ENCODE peak calls at places on chromosome 11, in ten cellular contexts. One of them, this sample, is unnamed.
A peak's percentile ranks its signal among the peaks of the same experiment; 100 is the strongest.

GRCh38 chr11:78171951-78172350 is 16.5 kb downstream of the KCTD21 start:
- DNase-seq in breast epithelium: no peak
- DNase-seq in activated naive CD8-positive, alpha-beta T cell treated with anti-CD3 and anti-CD28 coated beads, Interleukin-2, amount 50 U/mL, for 24 hours: no peak
- DNase-seq in Peyer's patch: no peak
- DNase-seq in NCI-H1105: no peak
- DNase-seq in fibroblast of the conjunctiva: no peak
- DNase-seq in transverse colon: no peak
- DNase-seq in cardiac fibroblast: no peak
- DNase-seq in RKO: no peak
- DNase-seq in SHP77 treated with DMSO at 0.1 percent for 48 hours: no peak
- DNase-seq in this sample: no peak

GRCh38 chr11:105670811-105671210 is 60.9 kb downstream of the GRIA4 start:
- DNase-seq in SHP77 treated with DMSO at 0.1 percent for 48 hours: no peak
- DNase-seq in breast epithelium: no peak
- DNase-seq in fibroblast of the conjunctiva: no peak
- DNase-seq in NCI-H1105: no peak
- DNase-seq in cardiac fibroblast: no peak
- DNase-seq in RKO: peak; percentile 26
- DNase-seq in transverse colon: no peak
- DNase-seq in Peyer's patch: no peak
- DNase-seq in activated naive CD8-positive, alpha-beta T cell treated with anti-CD3 and anti-CD28 coated beads, Interleukin-2, amount 50 U/mL, for 24 hours: no peak
- DNase-seq in this sample: no peak

GRCh38 chr11:108881136-108881535 is 216.3 kb downstream of the DDX10 start:
- DNase-seq in fibroblast of the conjunctiva: no peak
- DNase-seq in activated naive CD8-positive, alpha-beta T cell treated with anti-CD3 and anti-CD28 coated beads, Interleukin-2, amount 50 U/mL, for 24 hours: no peak
- DNase-seq in RKO: no peak
- DNase-seq in cardiac fibroblast: no peak
- DNase-seq in breast epithelium: no peak
- DNase-seq in NCI-H1105: no peak
- DNase-seq in Peyer's patch: no peak
- DNase-seq in SHP77 treated with DMSO at 0.1 percent for 48 hours: no peak
- DNase-seq in transverse colon: no peak
- DNase-seq in this sample: no peak

GRCh38 chr11:81255905-81256304 is 1477.8 kb downstream of the FAM181B start:
- DNase-seq in transverse colon: no peak
- DNase-seq in breast epithelium: no peak
- DNase-seq in SHP77 treated with DMSO at 0.1 percent for 48 hours: no peak
- DNase-seq in Peyer's patch: no peak
- DNase-seq in NCI-H1105: no peak
- DNase-seq in RKO: no peak
- DNase-seq in activated naive CD8-positive, alpha-beta T cell treated with anti-CD3 and anti-CD28 coated beads, Interleukin-2, amount 50 U/mL, for 24 hours: no peak
- DNase-seq in fibroblast of the conjunctiva: no peak
- DNase-seq in cardiac fibroblast: no peak
- DNase-seq in this sample: no peak

GRCh38 chr11:47616726-47617416 is 22.7 kb upstream of the C1QTNF4 start:
- DNase-seq in transverse colon: peak; percentile 25
- DNase-seq in activated naive CD8-positive, alpha-beta T cell treated with anti-CD3 and anti-CD28 coated beads, Interleukin-2, amount 50 U/mL, for 24 hours: no peak
- DNase-seq in breast epithelium: no peak
- DNase-seq in NCI-H1105: no peak
- DNase-seq in Peyer's patch: no peak
- DNase-seq in SHP77 treated with DMSO at 0.1 percent for 48 hours: peak; percentile 6
- DNase-seq in fibroblast of the conjunctiva: peak; percentile 79
- DNase-seq in cardiac fibroblast: peak; percentile 89
- DNase-seq in RKO: peak; percentile 55
- DNase-seq in this sample: peak; percentile 44

GRCh38 chr11:106644824-106645223 is 373.5 kb downstream of the GUCY1A2 start:
- DNase-seq in activated naive CD8-positive, alpha-beta T cell treated with anti-CD3 and anti-CD28 coated beads, Interleukin-2, amount 50 U/mL, for 24 hours: no peak
- DNase-seq in cardiac fibroblast: peak; percentile 17
- DNase-seq in fibroblast of the conjunctiva: no peak
- DNase-seq in RKO: no peak
- DNase-seq in NCI-H1105: no peak
- DNase-seq in Peyer's patch: no peak
- DNase-seq in transverse colon: no peak
- DNase-seq in breast epithelium: no peak
- DNase-seq in SHP77 treated with DMSO at 0.1 percent for 48 hours: no peak
- DNase-seq in this sample: no peak

GRCh38 chr11:86278226-86278625 is 23.8 kb upstream of the HIKESHI start:
- DNase-seq in fibroblast of the conjunctiva: no peak
- DNase-seq in transverse colon: no peak
- DNase-seq in cardiac fibroblast: no peak
- DNase-seq in activated naive CD8-positive, alpha-beta T cell treated with anti-CD3 and anti-CD28 coated beads, Interleukin-2, amount 50 U/mL, for 24 hours: no peak
- DNase-seq in RKO: no peak
- DNase-seq in Peyer's patch: no peak
- DNase-seq in NCI-H1105: no peak
- DNase-seq in SHP77 treated with DMSO at 0.1 percent for 48 hours: no peak
- DNase-seq in breast epithelium: no peak
- DNase-seq in this sample: no peak

GRCh38 chr11:101226617-101227016 is 97.0 kb upstream of the PGR start:
- DNase-seq in Peyer's patch: no peak
- DNase-seq in fibroblast of the conjunctiva: no peak
- DNase-seq in breast epithelium: no peak
- DNase-seq in cardiac fibroblast: no peak
- DNase-seq in SHP77 treated with DMSO at 0.1 percent for 48 hours: no peak
- DNase-seq in RKO: no peak
- DNase-seq in NCI-H1105: no peak
- DNase-seq in activated naive CD8-positive, alpha-beta T cell treated with anti-CD3 and anti-CD28 coated beads, Interleukin-2, amount 50 U/mL, for 24 hours: no peak
- DNase-seq in transverse colon: no peak
- DNase-seq in this sample: no peak

GRCh38 chr11:75867778-75868374 is 52.9 kb downstream of the UVRAG start:
- DNase-seq in SHP77 treated with DMSO at 0.1 percent for 48 hours: peak; percentile 21
- DNase-seq in breast epithelium: no peak
- DNase-seq in transverse colon: no peak
- DNase-seq in activated naive CD8-positive, alpha-beta T cell treated with anti-CD3 and anti-CD28 coated beads, Interleukin-2, amount 50 U/mL, for 24 hours: peak; percentile 36
- DNase-seq in Peyer's patch: no peak
- DNase-seq in cardiac fibroblast: peak; percentile 68
- DNase-seq in RKO: peak; percentile 51
- DNase-seq in NCI-H1105: peak; percentile 34
- DNase-seq in fibroblast of the conjunctiva: peak; percentile 31
- DNase-seq in this sample: peak; percentile 65

GRCh38 chr11:47004595-47005033 is 68.1 kb downstream of the CSTPP1 start:
- DNase-seq in breast epithelium: peak; percentile 84
- DNase-seq in SHP77 treated with DMSO at 0.1 percent for 48 hours: no peak
- DNase-seq in NCI-H1105: no peak
- DNase-seq in transverse colon: peak; percentile 71
- DNase-seq in activated naive CD8-positive, alpha-beta T cell treated with anti-CD3 and anti-CD28 coated beads, Interleukin-2, amount 50 U/mL, for 24 hours: no peak
- DNase-seq in Peyer's patch: peak; percentile 50
- DNase-seq in RKO: no peak
- DNase-seq in cardiac fibroblast: peak; percentile 98
- DNase-seq in fibroblast of the conjunctiva: peak; percentile 94
- DNase-seq in this sample: no peak

GRCh38 chr11:35298369-35298768 is 121.0 kb downstream of the SLC1A2 start:
- DNase-seq in transverse colon: no peak
- DNase-seq in SHP77 treated with DMSO at 0.1 percent for 48 hours: no peak
- DNase-seq in breast epithelium: no peak
- DNase-seq in fibroblast of the conjunctiva: no peak
- DNase-seq in NCI-H1105: no peak
- DNase-seq in cardiac fibroblast: no peak
- DNase-seq in Peyer's patch: no peak
- DNase-seq in RKO: no peak
- DNase-seq in activated naive CD8-positive, alpha-beta T cell treated with anti-CD3 and anti-CD28 coated beads, Interleukin-2, amount 50 U/mL, for 24 hours: no peak
- DNase-seq in this sample: no peak

GRCh38 chr11:119906376-119906775 is 177.4 kb upstream of the NECTIN1 start:
- DNase-seq in breast epithelium: no peak
- DNase-seq in fibroblast of the conjunctiva: no peak
- DNase-seq in NCI-H1105: no peak
- DNase-seq in activated naive CD8-positive, alpha-beta T cell treated with anti-CD3 and anti-CD28 coated beads, Interleukin-2, amount 50 U/mL, for 24 hours: no peak
- DNase-seq in RKO: no peak
- DNase-seq in transverse colon: no peak
- DNase-seq in cardiac fibroblast: no peak
- DNase-seq in SHP77 treated with DMSO at 0.1 percent for 48 hours: no peak
- DNase-seq in Peyer's patch: no peak
- DNase-seq in this sample: no peak

GRCh38 chr11:32081129-32081641 is 9.7 kb upstream of the RCN1 start:
- DNase-seq in SHP77 treated with DMSO at 0.1 percent for 48 hours: no peak
- DNase-seq in breast epithelium: no peak
- DNase-seq in NCI-H1105: no peak
- DNase-seq in cardiac fibroblast: peak; percentile 40
- DNase-seq in fibroblast of the conjunctiva: peak; percentile 5
- DNase-seq in RKO: peak; percentile 20
- DNase-seq in activated naive CD8-positive, alpha-beta T cell treated with anti-CD3 and anti-CD28 coated beads, Interleukin-2, amount 50 U/mL, for 24 hours: no peak
- DNase-seq in Peyer's patch: no peak
- DNase-seq in transverse colon: no peak
- DNase-seq in this sample: no peak

GRCh38 chr11:46380340-46381045 is 976 bp upstream of the MDK start:
- DNase-seq in cardiac fibroblast: peak; percentile 49
- DNase-seq in breast epithelium: peak; percentile 56
- DNase-seq in RKO: peak; percentile 72
- DNase-seq in activated naive CD8-positive, alpha-beta T cell treated with anti-CD3 and anti-CD28 coated beads, Interleukin-2, amount 50 U/mL, for 24 hours: peak; percentile 80
- DNase-seq in NCI-H1105: peak; percentile 72
- DNase-seq in Peyer's patch: peak; percentile 90
- DNase-seq in transverse colon: peak; percentile 87
- DNase-seq in fibroblast of the conjunctiva: no peak
- DNase-seq in SHP77 treated with DMSO at 0.1 percent for 48 hours: no peak
- DNase-seq in this sample: peak; percentile 67

GRCh38 chr11:18013790-18014507 is 1.1 kb upstream of the SERGEF start:
- DNase-seq in activated naive CD8-positive, alpha-beta T cell treated with anti-CD3 and anti-CD28 coated beads, Interleukin-2, amount 50 U/mL, for 24 hours: peak; percentile 18
- DNase-seq in SHP77 treated with DMSO at 0.1 percent for 48 hours: no peak
- DNase-seq in Peyer's patch: no peak
- DNase-seq in breast epithelium: no peak
- DNase-seq in transverse colon: peak; percentile 11
- DNase-seq in cardiac fibroblast: peak; percentile 2
- DNase-seq in fibroblast of the conjunctiva: no peak
- DNase-seq in RKO: peak; percentile 24
- DNase-seq in NCI-H1105: no peak
- DNase-seq in this sample: no peak

GRCh38 chr11:115784796-115785521 is 280.7 kb upstream of the CADM1 start:
- DNase-seq in NCI-H1105: peak; percentile 70
- DNase-seq in Peyer's patch: no peak
- DNase-seq in fibroblast of the conjunctiva: no peak
- DNase-seq in breast epithelium: peak; percentile 29
- DNase-seq in transverse colon: peak; percentile 32
- DNase-seq in cardiac fibroblast: no peak
- DNase-seq in activated naive CD8-positive, alpha-beta T cell treated with anti-CD3 and anti-CD28 coated beads, Interleukin-2, amount 50 U/mL, for 24 hours: no peak
- DNase-seq in RKO: no peak
- DNase-seq in SHP77 treated with DMSO at 0.1 percent for 48 hours: no peak
- DNase-seq in this sample: no peak

GRCh38 chr11:110376711-110377324 is 52.9 kb upstream of the FDX1 start:
- DNase-seq in breast epithelium: peak; percentile 51
- DNase-seq in NCI-H1105: peak; percentile 95
- DNase-seq in fibroblast of the conjunctiva: peak; percentile 74
- DNase-seq in cardiac fibroblast: peak; percentile 95
- DNase-seq in SHP77 treated with DMSO at 0.1 percent for 48 hours: peak; percentile 85
- DNase-seq in Peyer's patch: peak; percentile 47
- DNase-seq in transverse colon: peak; percentile 68
- DNase-seq in activated naive CD8-positive, alpha-beta T cell treated with anti-CD3 and anti-CD28 coated beads, Interleukin-2, amount 50 U/mL, for 24 hours: peak; percentile 24
- DNase-seq in RKO: peak; percentile 72
- DNase-seq in this sample: peak; percentile 42

GRCh38 chr11:122229078-122229477 is 113.1 kb upstream of the BLID start:
- DNase-seq in activated naive CD8-positive, alpha-beta T cell treated with anti-CD3 and anti-CD28 coated beads, Interleukin-2, amount 50 U/mL, for 24 hours: no peak
- DNase-seq in RKO: no peak
- DNase-seq in fibroblast of the conjunctiva: no peak
- DNase-seq in breast epithelium: no peak
- DNase-seq in cardiac fibroblast: peak; percentile 14
- DNase-seq in SHP77 treated with DMSO at 0.1 percent for 48 hours: no peak
- DNase-seq in transverse colon: no peak
- DNase-seq in Peyer's patch: no peak
- DNase-seq in NCI-H1105: no peak
- DNase-seq in this sample: no peak

GRCh38 chr11:121895919-121896318 is 220.1 kb downstream of the BLID start:
- DNase-seq in SHP77 treated with DMSO at 0.1 percent for 48 hours: no peak
- DNase-seq in activated naive CD8-positive, alpha-beta T cell treated with anti-CD3 and anti-CD28 coated beads, Interleukin-2, amount 50 U/mL, for 24 hours: no peak
- DNase-seq in RKO: no peak
- DNase-seq in fibroblast of the conjunctiva: no peak
- DNase-seq in breast epithelium: no peak
- DNase-seq in transverse colon: no peak
- DNase-seq in Peyer's patch: no peak
- DNase-seq in NCI-H1105: no peak
- DNase-seq in cardiac fibroblast: peak; percentile 67
- DNase-seq in this sample: no peak

GRCh38 chr11:45930031-45930794 is 7.8 kb downstream of the LARGE2 start:
- DNase-seq in Peyer's patch: peak; percentile 74
- DNase-seq in cardiac fibroblast: no peak
- DNase-seq in activated naive CD8-positive, alpha-beta T cell treated with anti-CD3 and anti-CD28 coated beads, Interleukin-2, amount 50 U/mL, for 24 hours: peak; percentile 32
- DNase-seq in breast epithelium: no peak
- DNase-seq in transverse colon: peak; percentile 78
- DNase-seq in fibroblast of the conjunctiva: no peak
- DNase-seq in RKO: no peak
- DNase-seq in SHP77 treated with DMSO at 0.1 percent for 48 hours: peak; percentile 88
- DNase-seq in NCI-H1105: peak; percentile 87
- DNase-seq in this sample: peak; percentile 64

GRCh38 chr11:132742929-132743328 is 789.4 kb downstream of the OPCML start:
- DNase-seq in NCI-H1105: no peak
- DNase-seq in RKO: no peak
- DNase-seq in cardiac fibroblast: no peak
- DNase-seq in activated naive CD8-positive, alpha-beta T cell treated with anti-CD3 and anti-CD28 coated beads, Interleukin-2, amount 50 U/mL, for 24 hours: no peak
- DNase-seq in SHP77 treated with DMSO at 0.1 percent for 48 hours: no peak
- DNase-seq in fibroblast of the conjunctiva: no peak
- DNase-seq in Peyer's patch: no peak
- DNase-seq in transverse colon: no peak
- DNase-seq in breast epithelium: no peak
- DNase-seq in this sample: no peak

GRCh38 chr11:64540426-64540825 is 50.6 kb upstream of the SLC22A12 start:
- DNase-seq in fibroblast of the conjunctiva: no peak
- DNase-seq in breast epithelium: no peak
- DNase-seq in Peyer's patch: peak; percentile 22
- DNase-seq in activated naive CD8-positive, alpha-beta T cell treated with anti-CD3 and anti-CD28 coated beads, Interleukin-2, amount 50 U/mL, for 24 hours: no peak
- DNase-seq in transverse colon: no peak
- DNase-seq in cardiac fibroblast: no peak
- DNase-seq in NCI-H1105: no peak
- DNase-seq in RKO: no peak
- DNase-seq in SHP77 treated with DMSO at 0.1 percent for 48 hours: no peak
- DNase-seq in this sample: no peak

GRCh38 chr11:35622070-35622469 is 3.8 kb downstream of the FJX1 start:
- DNase-seq in transverse colon: no peak
- DNase-seq in breast epithelium: peak; percentile 66
- DNase-seq in cardiac fibroblast: peak; percentile 86
- DNase-seq in Peyer's patch: no peak
- DNase-seq in RKO: peak; percentile 11
- DNase-seq in SHP77 treated with DMSO at 0.1 percent for 48 hours: no peak
- DNase-seq in activated naive CD8-positive, alpha-beta T cell treated with anti-CD3 and anti-CD28 coated beads, Interleukin-2, amount 50 U/mL, for 24 hours: no peak
- DNase-seq in fibroblast of the conjunctiva: peak; percentile 24
- DNase-seq in NCI-H1105: no peak
- DNase-seq in this sample: no peak

GRCh38 chr11:104164028-104164520 is at the start of gene PDGFD:
- DNase-seq in cardiac fibroblast: peak; percentile 91
- DNase-seq in RKO: no peak
- DNase-seq in NCI-H1105: peak; percentile 30
- DNase-seq in fibroblast of the conjunctiva: peak; percentile 64
- DNase-seq in transverse colon: peak; percentile 22
- DNase-seq in SHP77 treated with DMSO at 0.1 percent for 48 hours: peak; percentile 64
- DNase-seq in Peyer's patch: peak; percentile 57
- DNase-seq in breast epithelium: peak; percentile 37
- DNase-seq in activated naive CD8-positive, alpha-beta T cell treated with anti-CD3 and anti-CD28 coated beads, Interleukin-2, amount 50 U/mL, for 24 hours: peak; percentile 29
- DNase-seq in this sample: peak; percentile 27

GRCh38 chr11:41382927-41383326 is 76.5 kb downstream of the LRRC4C start:
- DNase-seq in breast epithelium: no peak
- DNase-seq in transverse colon: no peak
- DNase-seq in activated naive CD8-positive, alpha-beta T cell treated with anti-CD3 and anti-CD28 coated beads, Interleukin-2, amount 50 U/mL, for 24 hours: no peak
- DNase-seq in NCI-H1105: no peak
- DNase-seq in Peyer's patch: no peak
- DNase-seq in RKO: peak; percentile 41
- DNase-seq in SHP77 treated with DMSO at 0.1 percent for 48 hours: no peak
- DNase-seq in cardiac fibroblast: no peak
- DNase-seq in fibroblast of the conjunctiva: no peak
- DNase-seq in this sample: no peak

GRCh38 chr11:120517390-120518315 is 6.1 kb downstream of the GRIK4 start:
- DNase-seq in RKO: no peak
- DNase-seq in Peyer's patch: no peak
- DNase-seq in SHP77 treated with DMSO at 0.1 percent for 48 hours: peak; percentile 16
- DNase-seq in breast epithelium: no peak
- DNase-seq in NCI-H1105: no peak
- DNase-seq in transverse colon: no peak
- DNase-seq in activated naive CD8-positive, alpha-beta T cell treated with anti-CD3 and anti-CD28 coated beads, Interleukin-2, amount 50 U/mL, for 24 hours: no peak
- DNase-seq in cardiac fibroblast: peak; percentile 42
- DNase-seq in fibroblast of the conjunctiva: no peak
- DNase-seq in this sample: no peak

GRCh38 chr11:66015094-66015881 is 3.5 kb downstream of the CST6 start:
- DNase-seq in RKO: no peak
- DNase-seq in activated naive CD8-positive, alpha-beta T cell treated with anti-CD3 and anti-CD28 coated beads, Interleukin-2, amount 50 U/mL, for 24 hours: no peak
- DNase-seq in fibroblast of the conjunctiva: no peak
- DNase-seq in breast epithelium: no peak
- DNase-seq in cardiac fibroblast: peak; percentile 72
- DNase-seq in transverse colon: no peak
- DNase-seq in Peyer's patch: no peak
- DNase-seq in NCI-H1105: no peak
- DNase-seq in SHP77 treated with DMSO at 0.1 percent for 48 hours: no peak
- DNase-seq in this sample: no peak

GRCh38 chr11:68987211-68987610 is 6.4 kb upstream of the MRGPRD start:
- DNase-seq in transverse colon: no peak
- DNase-seq in fibroblast of the conjunctiva: no peak
- DNase-seq in NCI-H1105: no peak
- DNase-seq in activated naive CD8-positive, alpha-beta T cell treated with anti-CD3 and anti-CD28 coated beads, Interleukin-2, amount 50 U/mL, for 24 hours: no peak
- DNase-seq in RKO: no peak
- DNase-seq in cardiac fibroblast: peak; percentile 35
- DNase-seq in SHP77 treated with DMSO at 0.1 percent for 48 hours: no peak
- DNase-seq in Peyer's patch: no peak
- DNase-seq in breast epithelium: no peak
- DNase-seq in this sample: no peak

This sample was measured in activated CD8-positive, alpha-beta T cell treated with anti-CD3 and anti-CD28 coated beads, Interleukin-2, amount 10 ng/mL, durations not matched to agents 7 days and 5 days.